ENCODE peak calls at places on chromosomes 2 and 18, in five cellular contexts. T is OCI-LY7, N is fibroblast of lung, H is IMR-90, J is SK-N-SH. M is an unnamed sample.

GRCh38 chr2:137809252-137809651 is 155.0 kb upstream of the HNMT start:
- DNase-seq in H (no peak), N (no peak), J (no peak), T (no peak), M (no peak)

GRCh38 chr2:63845866-63846265 is 4.2 kb downstream of the UGP2 start:
- DNase-seq in N (no peak), T (no peak), H (no peak), J (no peak), M (peak; percentile 22)

GRCh38 chr18:13555192-13555591 is 171.2 kb downstream of the FAM210A start:
- DNase-seq in J (no peak), T (no peak), N (no peak), H (no peak), M (no peak)

GRCh38 chr2:240586919-240587800 is 626 bp downstream of the CAPN10 start:
- DNase-seq in T (peak; percentile 64), J (peak; percentile 65), H (no peak), N (peak; percentile 24), M (peak; percentile 39)

GRCh38 chr18:23378470-23378764 is 74.7 kb upstream of the RIOK3 start:
- DNase-seq in T (no peak), H (peak; percentile 45), J (no peak), N (peak; percentile 68), M (peak; percentile 69)

GRCh38 chr2:200761168-200761715 is 50.5 kb upstream of the BZW1 start:
- DNase-seq in J (no peak), T (no peak), H (peak; percentile 58), N (peak; percentile 73), M (no peak)

GRCh38 chr2:182852090-182852489 is 14.3 kb downstream of the FRZB start:
- DNase-seq in J (no peak), T (no peak), N (no peak), H (no peak), M (no peak)

GRCh38 chr18:22228930-22229329 is 59.5 kb downstream of the GATA6 start:
- DNase-seq in H (peak; percentile 82), J (no peak), N (peak; percentile 70), T (no peak), M (no peak)

GRCh38 chr2:179412116-179412515 is 147.5 kb upstream of the SESTD1 start:
- DNase-seq in H (peak; percentile 51), J (no peak), T (no peak), N (peak; percentile 40), M (no peak)

DNA sequence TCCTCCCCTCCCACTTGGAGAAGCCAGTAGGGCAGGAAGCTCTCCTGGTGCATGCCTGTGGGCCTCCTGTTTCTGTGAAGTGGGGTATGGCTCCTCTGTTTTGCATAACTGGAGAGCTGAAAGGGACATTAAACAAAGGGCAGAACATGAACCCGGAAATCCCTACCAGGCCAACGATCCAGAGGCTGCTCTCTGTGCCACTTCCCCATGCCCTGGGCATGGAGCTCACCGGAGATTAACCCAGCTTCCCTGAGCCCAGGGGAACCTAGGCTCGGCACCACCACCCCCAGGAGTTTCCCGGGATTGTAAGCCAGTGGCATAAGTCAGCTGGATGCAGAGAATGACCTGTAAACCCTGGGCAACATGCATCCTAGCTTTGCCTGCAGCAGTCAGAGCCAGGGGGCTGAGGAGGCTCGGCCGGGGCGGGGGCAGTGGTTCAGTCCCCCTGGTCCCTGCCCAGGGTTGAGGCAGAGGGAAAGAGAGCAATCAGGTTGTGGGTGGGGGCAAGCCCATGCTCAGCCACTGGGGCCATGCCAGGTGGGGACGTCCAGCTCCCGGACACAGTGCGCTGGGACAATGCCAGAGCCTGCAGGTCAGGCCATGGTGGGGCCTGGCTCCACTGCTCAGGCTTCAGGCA is 49.5 kb downstream of the TIMM21 start:
- DNase-seq in N (no peak), H (no peak), J (no peak), T (peak; percentile 21), M (no peak)
- H2AFZ ChIP-seq in N (no peak overlapping the region), H (peak overlapping the region; percentile 13), J (no peak overlapping the region), T (peak overlapping the region; percentile 80), M (no peak overlapping the region)

DNA sequence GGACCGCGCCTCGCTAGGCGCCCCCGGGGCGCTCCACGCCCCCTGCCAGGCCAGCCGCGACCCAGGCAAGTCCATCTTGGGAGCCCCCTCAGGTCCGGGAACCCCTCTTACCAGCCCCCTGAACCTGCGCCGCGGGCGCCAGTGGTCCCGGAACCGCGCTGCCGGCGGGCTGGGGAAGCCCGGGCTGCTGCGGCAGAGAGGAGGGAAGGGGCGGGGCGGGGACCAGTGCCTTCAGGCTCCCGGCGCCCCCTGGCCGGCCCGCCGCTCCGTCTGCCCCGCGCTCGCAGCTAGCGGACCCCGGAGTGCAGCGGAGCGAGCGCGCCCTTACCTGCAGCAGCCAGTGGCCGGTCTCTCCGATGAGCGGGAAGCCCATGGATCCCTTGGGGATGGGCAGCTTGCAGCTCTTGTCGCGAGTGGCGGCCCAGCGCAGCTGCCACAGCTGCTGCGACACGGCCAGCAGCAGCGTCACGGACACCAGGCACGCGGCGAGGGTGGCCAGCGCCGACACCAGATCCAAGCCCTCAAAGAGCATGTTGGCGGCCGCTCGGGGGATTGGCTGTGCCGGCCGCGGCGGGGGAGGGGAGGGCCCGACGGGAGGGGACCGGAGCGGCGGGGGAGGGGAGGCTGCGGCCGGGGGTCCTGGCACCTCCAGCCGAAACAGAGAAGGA is at the start of gene CYP26B1:
- DNase-seq in T (no peak), J (peak; percentile 66), H (no peak), N (no peak), M (peak; percentile 28)
- H2AFZ ChIP-seq in T (no peak within 1 kb of the TSS), J (no peak within 1 kb of the TSS), H (peak within 1 kb of the TSS; percentile 59), N (no peak within 1 kb of the TSS), M (peak within 1 kb of the TSS; percentile 46)

GRCh38 chr2:224110811-224111210 is 71.7 kb upstream of the SERPINE2 start:
- DNase-seq in J (no peak), T (no peak), H (no peak), N (no peak), M (no peak)
- H2AFZ ChIP-seq in J (no peak overlapping the region), T (no peak overlapping the region), H (peak overlapping the region; percentile 6), N (no peak overlapping the region), M (no peak overlapping the region)

DNA sequence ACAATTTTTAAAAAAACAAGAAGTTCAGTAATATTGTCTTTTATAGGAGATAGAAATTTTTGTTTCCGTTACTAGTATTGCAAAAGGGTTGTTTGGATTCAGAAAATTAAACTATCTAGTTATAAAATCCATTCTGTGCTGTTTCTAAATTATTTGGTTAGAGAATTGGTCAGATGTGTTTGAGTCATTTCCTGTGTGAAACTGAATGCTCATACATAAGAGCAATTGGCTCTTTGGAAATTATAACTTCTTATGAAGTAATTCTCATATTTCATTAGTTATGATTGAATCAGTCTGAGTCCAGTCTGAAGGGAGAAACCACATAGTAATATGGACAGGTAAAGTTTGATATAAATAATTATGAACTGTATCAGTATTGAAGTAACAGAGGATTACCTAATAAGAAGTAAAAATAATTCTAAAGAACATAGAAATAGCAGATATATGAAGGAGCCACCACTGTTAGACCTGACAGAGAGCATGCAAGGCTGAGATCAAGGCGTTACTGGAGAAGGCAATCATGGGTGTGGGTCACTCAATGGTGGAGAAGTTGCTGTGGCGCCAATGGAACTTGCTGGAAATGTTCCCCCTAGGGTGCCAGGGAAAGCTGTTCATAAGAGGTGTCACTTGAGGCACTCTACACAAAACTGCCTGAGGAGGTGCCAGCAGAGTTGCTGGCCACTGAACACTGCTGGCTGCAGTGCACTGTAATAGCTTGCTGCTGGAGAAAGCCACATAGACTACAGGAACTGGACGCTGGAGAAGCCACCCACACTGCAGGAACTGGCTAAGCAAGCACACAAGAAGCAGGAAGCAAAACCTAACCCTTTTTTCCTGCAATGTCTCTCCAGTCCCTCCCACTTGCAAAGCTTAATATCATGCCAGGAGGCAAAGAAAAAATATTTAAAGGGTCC is 18.0 kb upstream of the FAP start:
- DNase-seq in N (peak; percentile 71), H (peak; percentile 80), J (no peak), T (no peak), M (peak; percentile 42)
- H2AFZ ChIP-seq in N (peak overlapping the region; percentile 4), H (peak overlapping the region; percentile 83), J (peak overlapping the region; percentile 78), T (no peak overlapping the region), M (no peak overlapping the region)

GRCh38 chr18:72843743-72844142 is 24.0 kb downstream of the NETO1 start:
- DNase-seq in N (no peak), J (no peak), H (no peak), T (no peak), M (no peak)
- H2AFZ ChIP-seq in N (no peak overlapping the region), J (no peak overlapping the region), H (no peak overlapping the region), T (no peak overlapping the region), M (no peak overlapping the region)

M was measured in trophoblast cell.